ENCODE peak calls at places on chromosomes 5 and 9, in four cellular contexts. One of them, this sample, is unnamed.

GRCh38 chr5:41334758-41335157 is 121.4 kb upstream of the C6 start:
- DNase-seq in neural crest cell: no peak
- DNase-seq in cardiac fibroblast: peak; percentile 44
- DNase-seq in NCI-H446 treated with DMSO at 0.1 percent for 48 hours: no peak
- DNase-seq in this sample: no peak

GRCh38 chr5:150672237-150672883 is 11.3 kb downstream of the MYOZ3 start:
- DNase-seq in neural crest cell: peak; percentile 35
- DNase-seq in cardiac fibroblast: no peak
- DNase-seq in NCI-H446 treated with DMSO at 0.1 percent for 48 hours: no peak
- DNase-seq in this sample: no peak

GRCh38 chr5:102617857-102618187 is 119.0 kb upstream of the SLCO6A1 start:
- DNase-seq in cardiac fibroblast: no peak
- DNase-seq in NCI-H446 treated with DMSO at 0.1 percent for 48 hours: peak; percentile 89
- DNase-seq in neural crest cell: no peak
- DNase-seq in this sample: no peak

GRCh38 chr5:155082401-155082800 is 68.8 kb downstream of the KIF4B start:
- DNase-seq in NCI-H446 treated with DMSO at 0.1 percent for 48 hours: no peak
- DNase-seq in cardiac fibroblast: peak; percentile 70
- DNase-seq in neural crest cell: no peak
- DNase-seq in this sample: no peak

GRCh38 chr5:35320029-35320428 is 89.7 kb upstream of the PRLR start:
- DNase-seq in cardiac fibroblast: no peak
- DNase-seq in neural crest cell: no peak
- DNase-seq in NCI-H446 treated with DMSO at 0.1 percent for 48 hours: no peak
- DNase-seq in this sample: no peak

GRCh38 chr9:33136721-33137120 is 30.4 kb downstream of the B4GALT1 start:
- DNase-seq in cardiac fibroblast: no peak
- DNase-seq in neural crest cell: no peak
- DNase-seq in NCI-H446 treated with DMSO at 0.1 percent for 48 hours: no peak
- DNase-seq in this sample: no peak

GRCh38 chr9:124869986-124870560 is 8.1 kb downstream of the ARPC5L start:
- DNase-seq in neural crest cell: no peak
- DNase-seq in cardiac fibroblast: peak; percentile 60
- DNase-seq in NCI-H446 treated with DMSO at 0.1 percent for 48 hours: no peak
- DNase-seq in this sample: no peak

GRCh38 chr5:120207139-120207538 is 257.0 kb upstream of the PRR16 start:
- DNase-seq in neural crest cell: no peak
- DNase-seq in NCI-H446 treated with DMSO at 0.1 percent for 48 hours: no peak
- DNase-seq in cardiac fibroblast: peak; percentile 55
- DNase-seq in this sample: no peak

GRCh38 chr5:157745041-157745456 is 1.5 kb downstream of the LSM11 start:
- DNase-seq in neural crest cell: no peak
- DNase-seq in NCI-H446 treated with DMSO at 0.1 percent for 48 hours: no peak
- DNase-seq in cardiac fibroblast: no peak
- DNase-seq in this sample: no peak

GRCh38 chr9:99115947-99116543 is 11.1 kb downstream of the TGFBR1 start:
- DNase-seq in cardiac fibroblast: no peak
- DNase-seq in neural crest cell: no peak
- DNase-seq in NCI-H446 treated with DMSO at 0.1 percent for 48 hours: peak; percentile 5
- DNase-seq in this sample: no peak

GRCh38 chr5:158898185-158899177 is 201.2 kb downstream of the EBF1 start:
- DNase-seq in cardiac fibroblast: peak; percentile 77
- DNase-seq in neural crest cell: no peak
- DNase-seq in NCI-H446 treated with DMSO at 0.1 percent for 48 hours: no peak
- DNase-seq in this sample: no peak

GRCh38 chr9:123318192-123318591 is 37.8 kb upstream of the CRB2 start:
- DNase-seq in NCI-H446 treated with DMSO at 0.1 percent for 48 hours: no peak
- DNase-seq in neural crest cell: no peak
- DNase-seq in cardiac fibroblast: no peak
- DNase-seq in this sample: no peak

GRCh38 chr5:168782172-168782571 is 203.0 kb upstream of the PANK3 start:
- DNase-seq in NCI-H446 treated with DMSO at 0.1 percent for 48 hours: no peak
- DNase-seq in cardiac fibroblast: no peak
- DNase-seq in neural crest cell: no peak
- DNase-seq in this sample: no peak